ENCODE peak calls at places on chromosomes 1 and 21, in seven cellular contexts. T is right cardiac atrium; N is stimulated activated CD8-positive, alpha-beta memory T cell treated with anti-CD3 and anti-CD28 coated beads, Interleukin-4, amount 100 ng/mL, for 24 hours; S is NCI-H1105 treated with DMSO at 0.1 percent for 48 hours; G is lung; E is activated CD4-positive, alpha-beta T cell treated with anti-CD3 and anti-CD28 coated beads, Interleukin-2, amount 50 U/mL, for 24 hours; X is amniotic stem cell. I is an unnamed sample.

GRCh38 chr1:89989791-89990190 is 5.1 kb upstream of the ZNF326 start:
- DNase-seq in T (no peak), N (no peak), S (no peak), G (no peak), E (no peak), X (no peak), I (no peak)

GRCh38 chr1:206108635-206109034 is 8.6 kb downstream of the AVPR1B start:
- DNase-seq in T (no peak), N (no peak), S (no peak), G (no peak), E (no peak), X (no peak), I (no peak)

GRCh38 chr1:95027046-95027445 is 45.7 kb downstream of the ALG14 start:
- DNase-seq in T (no peak), N (no peak), S (no peak), G (no peak), E (no peak), X (no peak), I (no peak)

GRCh38 chr21:37435120-37435519 is 68.5 kb downstream of the DYRK1A start:
- DNase-seq in T (peak), N (peak), S (peak), G (no peak), E (no peak), X (peak), I (no peak)

GRCh38 chr1:160167056-160167455 is 15.7 kb downstream of the ATP1A4 start:
- DNase-seq in T (no peak), N (no peak), S (no peak), G (no peak), E (no peak), X (no peak), I (no peak)

GRCh38 chr1:12556368-12556930 is 61.6 kb downstream of the DHRS3 start:
- DNase-seq in T (peak), N (no peak), S (no peak), G (peak), E (no peak), X (peak), I (no peak)

GRCh38 chr1:23459338-23459757 is 24.6 kb downstream of the ASAP3 start:
- DNase-seq in T (no peak), N (no peak), S (no peak), G (no peak), E (no peak), X (no peak), I (no peak)

GRCh38 chr1:172637522-172637921 is 21.4 kb upstream of the FASLG start:
- DNase-seq in T (no peak), N (no peak), S (no peak), G (no peak), E (no peak), X (no peak), I (no peak)

GRCh38 chr1:10082785-10083479 is 50.2 kb downstream of the UBE4B start:
- DNase-seq in T (no peak), N (no peak), S (no peak), G (no peak), E (no peak), X (no peak), I (no peak)

GRCh38 chr1:176983786-176984185 is 180.7 kb downstream of the ASTN1 start:
- DNase-seq in T (no peak), N (no peak), S (no peak), G (no peak), E (no peak), X (no peak), I (no peak)

GRCh38 chr1:115069186-115069585 is 20.1 kb downstream of the TSPAN2 start:
- DNase-seq in T (no peak), N (no peak), S (no peak), G (no peak), E (no peak), X (no peak), I (no peak)

GRCh38 chr1:53946252-53947171 is at the start of gene LRRC42:
- DNase-seq in T (no peak), N (no peak), S (no peak), G (no peak), E (no peak), X (no peak), I (no peak)

GRCh38 chr1:33296082-33296458 is 24.8 kb downstream of the A3GALT2 start:
- DNase-seq in T (peak), N (no peak), S (no peak), G (no peak), E (no peak), X (no peak), I (no peak)

GRCh38 chr1:77473690-77474089 is 191.9 kb downstream of the AK5 start:
- DNase-seq in T (no peak), N (no peak), S (no peak), G (no peak), E (no peak), X (peak), I (no peak)

GRCh38 chr1:909861-910310 is 13.8 kb upstream of the SAMD11 start:
- DNase-seq in T (peak), N (no peak), S (no peak), G (no peak), E (no peak), X (no peak), I (no peak)

GRCh38 chr1:204530932-204531331 is 14.7 kb downstream of the MDM4 start:
- DNase-seq in T (no peak), N (no peak), S (no peak), G (no peak), E (no peak), X (no peak), I (no peak)

GRCh38 chr1:9238550-9238949 is 4.0 kb downstream of the H6PD start:
- DNase-seq in T (no peak), N (no peak), S (no peak), G (no peak), E (no peak), X (no peak), I (no peak)

GRCh38 chr1:23756676-23757075 is 13.4 kb downstream of the ELOA start:
- DNase-seq in T (no peak), N (no peak), S (no peak), G (no peak), E (no peak), X (no peak), I (no peak)

GRCh38 chr1:164709541-164710287 is 150.7 kb downstream of the PBX1 start:
- DNase-seq in T (no peak), N (no peak), S (no peak), G (no peak), E (no peak), X (no peak), I (no peak)

GRCh38 chr1:36232212-36233031 is 8.2 kb downstream of the THRAP3 start:
- DNase-seq in T (no peak), N (no peak), S (no peak), G (no peak), E (no peak), X (no peak), I (no peak)

I was measured in GM12891.